ENCODE peak calls at places on chromosomes 6 and 20, in six cellular contexts. J, E, T, C, B and V are unnamed samples.

GRCh38 chr6:128365520-128366160 is 154.8 kb downstream of the PTPRK start:
- DNase-seq in C (no peak), T (no peak), J (no peak), B (no peak), E (no peak), V (no peak)

GRCh38 chr20:25220810-25221591 is 25.5 kb downstream of the ENTPD6 start:
- DNase-seq in E (no peak), B (no peak), T (peak), J (no peak), C (peak), V (no peak)

GRCh38 chr6:111503194-111503593 is 20.2 kb upstream of the REV3L start:
- DNase-seq in E (peak), T (no peak), B (no peak), C (no peak), J (no peak), V (no peak)

GRCh38 chr20:47993817-47994216 is 208.5 kb upstream of the SULF2 start:
- DNase-seq in E (no peak), C (no peak), B (no peak), T (no peak), J (no peak), V (no peak)

GRCh38 chr6:133447924-133448323 is 206.8 kb downstream of the EYA4 start:
- DNase-seq in B (no peak), C (no peak), T (no peak), J (no peak), E (peak), V (no peak)

GRCh38 chr6:35139924-35140524 is 1.1 kb downstream of the TCP11 start:
- DNase-seq in T (no peak), J (peak), C (peak), B (peak), E (peak), V (peak)

GRCh38 chr20:653110-653589 is at the start of gene SRXN1:
- DNase-seq in T (peak), C (peak), B (peak), J (peak), E (peak), V (peak)

GRCh38 chr20:56516631-56517030 is 7.9 kb upstream of the FAM209A start:
- DNase-seq in C (no peak), J (no peak), B (no peak), E (no peak), T (no peak), V (no peak)

GRCh38 chr6:65189344-65189743 is 517.7 kb downstream of the EYS start:
- DNase-seq in T (no peak), E (no peak), B (no peak), J (no peak), C (no peak), V (no peak)

GRCh38 chr6:72042088-72042487 is 155.7 kb downstream of the RIMS1 start:
- DNase-seq in C (no peak), E (no peak), J (no peak), B (no peak), T (no peak), V (no peak)

GRCh38 chr20:59004493-59004762 is 2.6 kb downstream of the CTSZ start:
- DNase-seq in T (peak), C (no peak), J (no peak), B (no peak), E (no peak), V (peak)

GRCh38 chr20:22402990-22403859 is 181.1 kb downstream of the FOXA2 start:
- DNase-seq in B (no peak), C (no peak), E (no peak), T (no peak), J (no peak), V (no peak)

GRCh38 chr20:59802471-59803221 is 130.8 kb downstream of the SYCP2 start:
- DNase-seq in T (no peak), B (no peak), E (no peak), J (no peak), C (no peak), V (no peak)

GRCh38 chr6:119077643-119078448 is 618 bp downstream of the FAM184A start:
- DNase-seq in J (no peak), T (peak), B (no peak), C (peak), E (no peak), V (peak)
- H3K27ac ChIP-seq in J (no peak), T (peak), B (peak), C (peak), E (no peak), V (peak)

GRCh38 chr20:3408251-3408637 is 775 bp upstream of the DNAAF9 start:
- DNase-seq in E (no peak), B (no peak), J (no peak), C (no peak), T (no peak), V (no peak)
- H3K27ac ChIP-seq in E (peak), B (peak), J (no peak), C (peak), T (peak), V (peak)

GRCh38 chr6:39725632-39725997 is 407 bp upstream of the KIF6 start:
- DNase-seq in T (no peak), B (no peak), E (no peak), C (no peak), J (no peak), V (no peak)
- H3K27ac ChIP-seq in T (no peak), B (peak), E (no peak), C (no peak), J (no peak), V (no peak)

GRCh38 chr6:32975886-32976285 is 7.5 kb downstream of the BRD2 start:
- DNase-seq in T (no peak), C (no peak), J (no peak), B (no peak), E (no peak), V (no peak)
- H3K27ac ChIP-seq in T (no peak), C (no peak), J (no peak), B (no peak), E (no peak), V (no peak)

GRCh38 chr6:45966797-45967196 is 48.9 kb downstream of the CLIC5 start:
- DNase-seq in E (no peak), J (no peak), B (no peak), C (no peak), T (no peak), V (no peak)
- H3K27ac ChIP-seq in E (no peak), J (no peak), B (no peak), C (no peak), T (peak), V (no peak)

GRCh38 chr6:20879121-20879520 is 344.9 kb downstream of the CDKAL1 start:
- DNase-seq in B (no peak), C (no peak), T (no peak), J (no peak), E (no peak), V (no peak)
- H3K27ac ChIP-seq in B (peak), C (peak), T (no peak), J (no peak), E (no peak), V (no peak)

GRCh38 chr6:42709871-42710270 is 12.5 kb downstream of the PRPH2 start:
- DNase-seq in E (no peak), T (no peak), B (no peak), C (no peak), J (no peak), V (no peak)

GRCh38 chr6:42711930-42712329 is 10.5 kb downstream of the PRPH2 start:
- DNase-seq in B (no peak), J (no peak), C (no peak), T (no peak), E (no peak), V (no peak)

GRCh38 chr6:42707595-42707994 is 14.8 kb downstream of the PRPH2 start:
- DNase-seq in C (no peak), T (no peak), E (no peak), B (no peak), J (no peak), V (no peak)

GRCh38 chr6:42708096-42708495 is 14.3 kb downstream of the PRPH2 start:
- DNase-seq in B (no peak), E (no peak), T (no peak), J (no peak), C (no peak), V (no peak)

DNA sequence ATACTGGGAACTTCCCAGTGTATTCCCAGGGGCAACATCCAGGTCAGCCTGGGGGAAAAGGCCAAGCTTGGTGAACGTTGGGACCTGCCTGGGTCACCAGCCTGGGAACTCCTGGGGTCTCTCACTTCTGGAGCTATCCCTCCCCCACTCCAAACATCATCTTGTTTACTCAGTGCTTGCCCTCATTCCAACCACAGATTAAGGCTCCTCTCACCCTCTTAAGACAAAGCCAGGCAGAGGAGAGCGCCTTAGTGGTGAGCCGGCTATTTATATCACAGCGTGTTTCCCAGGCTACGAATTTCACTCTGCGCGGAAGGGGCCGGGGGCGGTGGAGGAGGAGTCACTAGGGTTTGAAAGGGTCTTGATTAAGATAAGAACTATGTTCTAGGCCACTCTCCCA is 12.1 kb downstream of the PRPH2 start:
- DNase-seq in J (no peak), B (no peak), C (no peak), T (no peak), E (peak), V (no peak)
- H3K27ac ChIP-seq in J (no peak), B (no peak), C (no peak), T (no peak), E (no peak), V (no peak)

GRCh38 chr6:14656676-14657075 is 539.1 kb downstream of the CD83 start:
- DNase-seq in B (no peak), T (no peak), E (no peak), J (no peak), C (no peak), V (no peak)
- H3K27ac ChIP-seq in B (no peak), T (no peak), E (no peak), J (peak), C (no peak), V (no peak)

GRCh38 chr6:1700283-1700967 is 90.7 kb downstream of the FOXC1 start:
- DNase-seq in J (no peak), C (no peak), T (no peak), B (no peak), E (no peak), V (no peak)
- H3K27ac ChIP-seq in J (no peak), C (no peak), T (no peak), B (no peak), E (no peak), V (no peak)